ENCODE peak calls at places on chromosomes 2 and 18, in four cellular contexts. V is H9, L is PC-3, Y is HCT116. Q is an unnamed sample.

GRCh38 chr2:118974103-118974911 is 32.3 kb downstream of the MARCO start:
- DNase-seq in V (no peak), L (peak), Y (no peak), Q (peak)

GRCh38 chr2:72014871-72015270 is 132.8 kb downstream of the CYP26B1 start:
- DNase-seq in V (no peak), L (no peak), Y (no peak), Q (no peak)

GRCh38 chr18:79803611-79804051 is 5.9 kb downstream of the KCNG2 start:
- DNase-seq in V (no peak), L (no peak), Y (no peak), Q (no peak)

GRCh38 chr2:102069311-102069974 is 73.1 kb upstream of the IL1R1 start:
- DNase-seq in V (no peak), L (no peak), Y (no peak), Q (no peak)

GRCh38 chr2:22124003-22124402 is 1000.2 kb downstream of the TDRD15 start:
- DNase-seq in V (no peak), L (no peak), Y (no peak), Q (no peak)

GRCh38 chr2:50840346-50841124 is 191.4 kb downstream of the NRXN1 start:
- DNase-seq in V (no peak), L (no peak), Y (no peak), Q (peak)

GRCh38 chr2:96514521-96514920 is 9.4 kb upstream of the NEURL3 start:
- DNase-seq in V (no peak), L (peak), Y (no peak), Q (peak)

GRCh38 chr2:15243762-15244161 is 317.4 kb downstream of the NBAS start:
- DNase-seq in V (no peak), L (peak), Y (no peak), Q (no peak)

GRCh38 chr18:45938488-45938935 is 28.6 kb downstream of the EPG5 start:
- DNase-seq in V (no peak), L (no peak), Y (no peak), Q (no peak)

GRCh38 chr2:10424916-10425505 is 23.1 kb downstream of the ODC1 start:
- DNase-seq in V (no peak), L (no peak), Y (no peak), Q (no peak)

GRCh38 chr2:134773372-134774073 is 54.7 kb upstream of the TMEM163 start:
- DNase-seq in V (peak), L (no peak), Y (no peak), Q (no peak)

DNA sequence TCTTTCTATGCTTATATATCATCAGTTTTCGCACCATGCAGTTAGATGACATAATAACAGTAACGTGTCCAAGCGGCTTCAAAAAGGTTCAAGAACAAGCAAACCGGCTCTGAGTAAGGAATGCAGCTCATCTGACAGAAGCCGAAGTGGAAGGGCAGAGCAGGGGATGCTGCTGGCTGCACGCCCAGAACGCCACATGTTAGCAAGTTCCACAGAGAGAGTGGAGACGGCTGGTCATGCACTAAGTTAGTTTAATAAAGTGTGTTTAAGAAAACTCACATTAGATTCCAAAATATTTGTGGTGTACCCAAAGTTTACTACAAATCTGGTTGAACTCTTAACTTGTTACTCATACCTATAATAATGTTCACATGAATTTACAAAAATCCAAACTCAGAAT is 170.1 kb downstream of the DNAH7 start:
- DNase-seq in V (no peak), L (peak), Y (peak), Q (peak)
- H2AFZ ChIP-seq in V (no peak), L (no peak), Y (peak), Q (no peak)

GRCh38 chr2:113126845-113127645 is at the start of gene IL1RN:
- DNase-seq in V (no peak), L (no peak), Y (no peak), Q (no peak)

GRCh38 chr2:113123731-113124130 is 3.7 kb upstream of the IL1RN start:
- DNase-seq in V (no peak), L (no peak), Y (no peak), Q (no peak)

GRCh38 chr2:113127646-113128385 is 418 bp downstream of the IL1RN start:
- DNase-seq in V (no peak), L (no peak), Y (no peak), Q (no peak)

GRCh38 chr2:113124181-113124961 is 3.0 kb upstream of the IL1RN start:
- DNase-seq in V (no peak), L (peak), Y (no peak), Q (peak)

DNA sequence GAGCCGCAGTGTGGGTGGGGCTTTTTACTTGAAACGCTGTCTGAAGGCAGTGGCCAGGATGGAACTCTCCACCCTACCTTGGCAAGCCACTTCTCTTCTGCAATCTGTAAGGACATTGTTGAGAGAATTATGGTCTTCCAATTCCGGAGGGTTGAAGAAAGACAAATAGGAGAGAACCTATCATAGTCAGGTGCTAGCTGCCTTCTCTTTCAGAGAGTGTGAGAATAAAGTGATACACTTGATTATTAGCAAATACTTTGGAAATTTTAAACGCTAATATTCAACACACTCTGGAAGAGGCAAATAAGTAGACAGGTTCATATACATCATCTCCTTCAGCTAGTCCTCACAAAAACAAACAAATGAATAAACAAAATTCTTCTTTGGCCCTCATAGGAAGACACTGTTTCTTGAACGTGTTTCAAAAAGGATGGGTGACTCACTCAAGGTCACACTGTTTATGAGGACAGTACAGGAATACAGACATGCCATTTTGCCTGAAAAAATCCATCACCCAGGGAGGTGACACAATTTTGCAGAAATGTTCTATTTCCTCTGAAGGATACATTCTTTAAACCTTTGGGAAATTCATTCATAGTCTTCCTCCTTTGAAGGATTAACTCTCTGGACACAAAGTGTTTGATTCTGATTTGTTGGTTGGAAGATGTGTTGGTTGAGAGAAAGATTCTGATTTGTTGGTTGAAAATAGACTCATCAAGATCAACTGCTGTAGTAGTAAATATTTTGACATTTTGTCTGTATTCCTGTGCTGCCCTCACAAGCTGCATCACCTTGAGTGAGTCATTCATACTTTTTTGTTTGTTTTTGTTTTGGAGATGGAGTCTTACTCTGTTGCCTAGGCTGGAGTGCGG is 2.2 kb upstream of the IL1RN start:
- DNase-seq in V (no peak), L (peak), Y (no peak), Q (no peak)
- H3K4me2 ChIP-seq in V (no peak), L (no peak), Y (peak), Q (no peak)

GRCh38 chr2:172021955-172022354 is 22.2 kb downstream of the METAP1D start:
- DNase-seq in V (no peak), L (no peak), Y (no peak), Q (no peak)
- H2AFZ ChIP-seq in V (no peak), L (peak), Y (no peak), Q (peak)

GRCh38 chr2:221285156-221285555 is 286.9 kb downstream of the EPHA4 start:
- DNase-seq in V (no peak), L (no peak), Y (no peak), Q (no peak)
- H3K4me2 ChIP-seq in V (no peak), L (no peak), Y (no peak), Q (no peak)

DNA sequence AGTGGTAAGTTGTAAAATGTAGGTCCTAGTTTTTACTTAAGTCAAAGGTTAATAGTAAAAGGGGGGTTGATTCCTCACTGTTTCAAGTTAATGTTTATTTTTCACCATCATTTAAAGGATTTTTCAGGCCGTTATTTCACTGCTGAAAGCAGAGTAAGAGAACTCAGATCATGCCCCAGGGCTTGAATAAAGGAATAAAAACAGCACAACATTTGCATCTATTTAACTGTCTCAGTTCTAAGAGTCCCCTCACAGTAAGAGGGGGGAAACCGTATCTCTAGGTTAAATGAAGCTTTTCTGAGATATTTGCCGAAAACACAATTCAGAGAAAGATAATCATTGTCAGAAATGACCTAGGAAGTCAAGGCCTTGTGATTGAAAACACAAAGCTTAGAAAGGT is 138.2 kb upstream of the KCTD1 start:
- DNase-seq in V (no peak), L (no peak), Y (no peak), Q (no peak)
- H2AFZ ChIP-seq in V (no peak), L (no peak), Y (no peak), Q (no peak)

DNA sequence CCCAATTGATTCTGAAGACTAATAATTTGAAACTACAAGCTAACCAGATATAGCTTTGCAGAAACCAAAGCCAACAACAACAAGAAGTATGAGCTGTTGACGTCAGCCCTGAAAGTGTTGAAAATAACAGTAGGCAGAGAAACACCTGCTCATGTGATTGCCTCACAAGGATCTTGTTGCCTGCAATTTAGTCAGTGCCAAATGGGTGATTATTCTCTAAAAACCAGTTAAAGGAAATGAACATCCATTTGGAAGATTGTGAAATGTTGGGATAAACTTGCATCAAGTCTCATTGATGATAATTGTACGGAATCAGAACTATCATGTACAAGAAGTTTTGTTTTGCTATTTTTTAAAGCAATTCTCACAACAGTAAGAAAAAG is 2.8 kb downstream of the CYTIP start:
- DNase-seq in V (no peak), L (no peak), Y (no peak), Q (no peak)
- H3K4me2 ChIP-seq in V (no peak), L (no peak), Y (no peak), Q (no peak)

Q was measured in mammary epithelial cell.